ENCODE peak calls at places on chromosomes 11 and 22, in seven cellular contexts. M is neuronal stem cell, X is ovary, L is body of pancreas, A is upper lobe of right lung, U is pancreas, Q is heart right ventricle. D is an unnamed sample.
A peak's percentile ranks its signal among the peaks of the same experiment; 100 is the strongest.

GRCh38 chr22:27213291-27213690 is 555.9 kb downstream of the MIAT start:
- DNase-seq in U (no peak), M (no peak), A (no peak), L (no peak), X (peak; percentile 43), Q (no peak), D (no peak)

GRCh38 chr22:46567471-46567870 is 30.1 kb upstream of the CELSR1 start:
- DNase-seq in A (no peak), Q (no peak), L (no peak), M (no peak), X (no peak), U (no peak), D (no peak)

GRCh38 chr11:14202263-14203173 is 156.5 kb downstream of the RRAS2 start:
- DNase-seq in L (no peak), M (no peak), A (no peak), X (no peak), Q (no peak), U (no peak), D (no peak)

GRCh38 chr11:88507771-88508557 is 170.4 kb upstream of the CTSC start:
- DNase-seq in Q (no peak), L (no peak), A (no peak), X (no peak), U (no peak), M (no peak), D (no peak)

GRCh38 chr11:133180201-133180600 is 352.1 kb downstream of the OPCML start:
- DNase-seq in Q (no peak), M (no peak), A (no peak), L (no peak), X (no peak), U (no peak), D (no peak)

GRCh38 chr11:19658344-19658743 is 54.3 kb upstream of the NAV2 start:
- DNase-seq in U (no peak), A (no peak), L (no peak), X (no peak), M (no peak), Q (no peak), D (no peak)

GRCh38 chr11:113176971-113177370 is 137.4 kb upstream of the TTC12 start:
- DNase-seq in Q (no peak), U (no peak), M (no peak), L (no peak), A (no peak), X (no peak), D (no peak)

GRCh38 chr11:45288395-45288794 is 2.3 kb upstream of the SYT13 start:
- DNase-seq in Q (no peak), L (no peak), M (no peak), X (no peak), A (no peak), U (no peak), D (no peak)

GRCh38 chr11:12242071-12242672 is 131.8 kb downstream of the MICAL2 start:
- DNase-seq in Q (no peak), X (no peak), M (no peak), A (no peak), U (peak; percentile 82), L (peak; percentile 88), D (no peak)

GRCh38 chr11:35387341-35387982 is 31.9 kb downstream of the SLC1A2 start:
- DNase-seq in A (no peak), M (no peak), U (no peak), X (no peak), L (no peak), Q (no peak), D (no peak)

DNA sequence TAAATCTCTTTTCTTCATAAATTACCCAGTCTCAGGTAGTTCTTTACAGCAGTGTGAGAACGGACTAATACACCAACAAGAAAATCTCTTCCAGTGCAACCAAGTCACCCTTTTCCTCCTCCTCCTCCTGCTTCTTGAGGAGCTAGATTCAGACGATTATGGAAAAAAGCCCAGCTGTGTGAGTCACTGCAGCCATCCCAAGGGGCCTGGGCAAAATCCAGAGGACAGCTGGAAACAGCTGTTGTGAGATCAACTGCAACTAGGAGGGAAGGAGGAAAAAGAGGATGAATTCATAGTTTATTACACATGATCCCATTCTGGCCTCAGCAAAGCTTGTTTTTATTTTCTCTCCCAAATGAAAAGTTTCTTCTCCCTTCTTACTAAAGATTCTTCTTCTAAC is 32.9 kb downstream of the RBFOX2 start:
- DNase-seq in L (peak; percentile 39), M (no peak), A (no peak), Q (peak; percentile 89), U (no peak), X (peak; percentile 88), D (peak; percentile 98)
- H3K27ac ChIP-seq in L (no peak overlapping the region), M (no peak overlapping the region), A (peak overlapping the region; percentile 58), Q (peak overlapping the region; percentile 81), U (no peak overlapping the region), X (peak overlapping the region; percentile 74), D (peak overlapping the region; percentile 85)

GRCh38 chr11:93655581-93656255 is 5.8 kb upstream of the CEP295 start:
- DNase-seq in Q (no peak), M (no peak), X (no peak), L (no peak), U (no peak), A (no peak), D (no peak)

GRCh38 chr11:93662177-93662575 is 694 bp downstream of the CEP295 start:
- DNase-seq in L (no peak), U (no peak), Q (no peak), X (no peak), A (no peak), M (no peak), D (no peak)

GRCh38 chr11:93659841-93660240 is 1.6 kb upstream of the CEP295 start:
- DNase-seq in L (no peak), U (no peak), M (no peak), Q (no peak), A (no peak), X (no peak), D (no peak)

GRCh38 chr11:93663021-93663420 is 1.5 kb downstream of the CEP295 start:
- DNase-seq in L (no peak), Q (no peak), U (no peak), A (no peak), M (no peak), X (no peak), D (no peak)

GRCh38 chr11:93659216-93659615 is 2.3 kb upstream of the CEP295 start:
- DNase-seq in X (no peak), M (no peak), Q (no peak), U (no peak), L (no peak), A (no peak), D (no peak)
- H3K27ac ChIP-seq in X (no peak overlapping the region), M (no peak overlapping the region), Q (no peak overlapping the region), U (no peak overlapping the region), L (no peak overlapping the region), A (no peak overlapping the region), D (no peak overlapping the region)

GRCh38 chr11:84719935-84720577 is 907.1 kb downstream of the DLG2 start:
- DNase-seq in Q (no peak), M (peak; percentile 17), A (no peak), X (peak; percentile 16), U (no peak), L (peak; percentile 35), D (no peak)

GRCh38 chr11:84714316-84714780 is 912.8 kb downstream of the DLG2 start:
- DNase-seq in L (peak; percentile 83), A (no peak), X (peak; percentile 22), U (peak; percentile 53), M (peak; percentile 70), Q (peak; percentile 34), D (no peak)
- H3K27ac ChIP-seq in L (no peak overlapping the region), A (no peak overlapping the region), X (no peak overlapping the region), U (no peak overlapping the region), M (no peak overlapping the region), Q (no peak overlapping the region), D (no peak overlapping the region)

DNA sequence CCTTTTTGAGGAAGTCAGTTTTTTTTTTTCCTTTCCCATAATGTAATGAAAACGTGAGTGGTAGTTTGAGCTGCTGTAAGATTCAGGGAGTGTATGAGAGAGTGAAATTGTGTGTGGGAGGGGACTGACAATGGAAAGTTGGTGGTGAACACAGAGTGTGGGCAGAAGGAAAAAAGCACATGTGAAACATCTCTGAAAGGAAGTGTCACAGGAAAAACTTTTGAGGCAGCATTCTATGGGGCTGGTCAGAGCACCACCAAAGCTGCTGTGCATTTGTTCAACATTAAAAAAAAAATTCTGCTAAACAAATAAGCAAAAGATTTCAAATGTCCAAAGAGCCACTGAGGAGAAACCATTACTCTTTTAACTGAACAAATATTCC is 154.4 kb downstream of the MAML2 start:
- DNase-seq in A (no peak), U (no peak), X (no peak), Q (no peak), M (no peak), L (no peak), D (no peak)
- H3K27ac ChIP-seq in A (peak overlapping the region; percentile 4), U (no peak overlapping the region), X (no peak overlapping the region), Q (peak overlapping the region; percentile 28), M (no peak overlapping the region), L (no peak overlapping the region), D (peak overlapping the region; percentile 69)

DNA sequence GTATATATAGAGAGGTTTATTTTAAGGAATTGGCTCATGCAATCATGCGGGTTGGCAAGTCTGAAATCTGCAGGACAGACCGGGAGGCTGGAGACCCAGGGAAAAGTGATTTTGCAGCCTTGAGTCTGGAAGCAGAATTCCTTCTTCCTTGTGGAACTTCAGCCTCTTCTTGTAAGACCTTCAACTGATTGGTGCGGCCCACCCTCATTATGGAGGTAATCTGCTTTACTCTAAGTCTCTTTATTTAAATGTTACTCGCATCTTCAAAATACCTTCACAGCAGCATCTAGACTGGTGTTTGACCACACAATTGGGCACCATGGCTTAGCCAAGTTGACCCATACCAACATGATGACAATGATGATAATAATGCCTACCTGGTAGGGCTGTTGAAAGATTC is 17.8 kb downstream of the MB start:
- DNase-seq in X (no peak), L (no peak), M (no peak), U (no peak), Q (no peak), A (no peak), D (no peak)
- H3K27ac ChIP-seq in X (no peak overlapping the region), L (no peak overlapping the region), M (no peak overlapping the region), U (no peak overlapping the region), Q (peak overlapping the region; percentile 37), A (no peak overlapping the region), D (no peak overlapping the region)

GRCh38 chr11:83951521-83951920 is 665.4 kb upstream of the CCDC90B start:
- DNase-seq in X (no peak), Q (no peak), M (no peak), L (no peak), U (no peak), A (no peak), D (no peak)
- H3K27ac ChIP-seq in X (no peak overlapping the region), Q (no peak overlapping the region), M (no peak overlapping the region), L (no peak overlapping the region), U (no peak overlapping the region), A (no peak overlapping the region), D (no peak overlapping the region)

GRCh38 chr22:44601725-44602124 is 100.3 kb upstream of the PRR5 start:
- DNase-seq in Q (no peak), A (no peak), L (no peak), U (no peak), M (no peak), X (no peak), D (no peak)

GRCh38 chr22:44603774-44604173 is 98.2 kb upstream of the PRR5 start:
- DNase-seq in X (no peak), M (no peak), Q (no peak), A (no peak), U (no peak), L (no peak), D (no peak)

GRCh38 chr22:44605486-44605885 is 96.5 kb upstream of the PRR5 start:
- DNase-seq in X (no peak), Q (no peak), U (no peak), L (no peak), A (no peak), M (no peak), D (no peak)

GRCh38 chr22:44601189-44601588 is 100.8 kb upstream of the PRR5 start:
- DNase-seq in X (no peak), U (no peak), L (no peak), M (no peak), Q (no peak), A (no peak), D (no peak)

GRCh38 chr22:44604455-44604854 is 97.5 kb upstream of the PRR5 start:
- DNase-seq in U (no peak), A (no peak), Q (no peak), L (no peak), M (no peak), X (no peak), D (no peak)
- H3K27ac ChIP-seq in U (no peak overlapping the region), A (no peak overlapping the region), Q (no peak overlapping the region), L (no peak overlapping the region), M (peak overlapping the region; percentile 21), X (no peak overlapping the region), D (no peak overlapping the region)

D was measured in AG04450.